ENCODE peak calls at places on chromosomes 13 and 19, in seven cellular contexts. Z, B, K, E, S, C and W are unnamed samples.

GRCh38 chr13:113901642-113902041 is 37.8 kb upstream of the GAS6 start:
- DNase-seq in B (peak), K (no peak), C (no peak), S (no peak), Z (no peak), E (no peak), W (no peak)

GRCh38 chr13:66965146-66965545 is 265.0 kb downstream of the PCDH9 start:
- DNase-seq in Z (no peak), E (no peak), K (no peak), S (no peak), B (no peak), C (no peak), W (no peak)

GRCh38 chr13:112486386-112487126 is 101.4 kb downstream of the TUBGCP3 start:
- DNase-seq in B (no peak), S (no peak), C (no peak), E (no peak), K (peak), Z (no peak), W (no peak)

GRCh38 chr19:15776991-15777787 is 10.3 kb upstream of the OR10H5 start:
- DNase-seq in S (no peak), B (no peak), C (no peak), Z (no peak), E (no peak), K (no peak), W (no peak)

GRCh38 chr13:105660550-105660949 is 874.9 kb downstream of the EFNB2 start:
- DNase-seq in S (no peak), Z (no peak), B (no peak), K (no peak), E (no peak), C (no peak), W (no peak)

GRCh38 chr13:49185264-49185663 is 34.9 kb upstream of the MLNR start:
- DNase-seq in C (no peak), K (no peak), B (no peak), E (no peak), S (no peak), Z (no peak), W (no peak)

GRCh38 chr19:8611391-8611883 is 922 bp upstream of the ADAMTS10 start:
- DNase-seq in Z (no peak), S (no peak), B (no peak), K (peak), C (no peak), E (peak), W (no peak)

GRCh38 chr13:35884211-35884610 is 247.0 kb downstream of the DCLK1 start:
- DNase-seq in E (no peak), K (no peak), S (no peak), C (no peak), Z (no peak), B (no peak), W (no peak)

GRCh38 chr13:35917252-35917941 is 213.8 kb downstream of the DCLK1 start:
- DNase-seq in Z (no peak), K (no peak), B (no peak), E (no peak), C (no peak), S (no peak), W (no peak)

GRCh38 chr19:29537601-29538000 is 11.8 kb downstream of the VSTM2B start:
- DNase-seq in E (no peak), S (no peak), Z (peak), B (no peak), C (peak), K (no peak), W (no peak)

GRCh38 chr19:27792576-27793127 is 1420.3 kb downstream of the UQCRFS1 start:
- DNase-seq in S (no peak), E (no peak), B (no peak), C (no peak), Z (no peak), K (no peak), W (no peak)

GRCh38 chr19:45097776-45098520 is 5.0 kb downstream of the PPP1R37 start:
- DNase-seq in K (no peak), E (peak), B (peak), S (no peak), C (no peak), Z (peak), W (peak)

GRCh38 chr19:14102102-14102696 is 11.6 kb upstream of the SAMD1 start:
- DNase-seq in Z (no peak), B (no peak), S (no peak), C (no peak), K (no peak), E (no peak), W (no peak)

GRCh38 chr13:73462241-73462640 is 403.4 kb downstream of the KLF5 start:
- DNase-seq in K (no peak), B (no peak), S (no peak), Z (no peak), C (no peak), E (no peak), W (no peak)

GRCh38 chr19:16654151-16654550 is 5.8 kb downstream of the SMIM7 start:
- DNase-seq in K (no peak), C (no peak), S (no peak), B (no peak), E (no peak), Z (no peak), W (no peak)

GRCh38 chr13:21047591-21048282 is 13.6 kb downstream of the LATS2 start:
- DNase-seq in S (no peak), K (no peak), B (no peak), C (no peak), E (no peak), Z (no peak), W (no peak)

GRCh38 chr13:108263961-108264360 is 5.6 kb upstream of the TNFSF13B start:
- DNase-seq in E (no peak), C (no peak), B (no peak), K (no peak), S (no peak), Z (no peak), W (no peak)

GRCh38 chr13:34357435-34358232 is 539.7 kb downstream of the RFC3 start:
- DNase-seq in K (no peak), E (no peak), Z (no peak), B (no peak), S (no peak), C (no peak), W (peak)

GRCh38 chr19:6712231-6712630 is 8.2 kb downstream of the C3 start:
- DNase-seq in B (no peak), C (no peak), E (no peak), K (no peak), Z (no peak), S (no peak), W (no peak)

GRCh38 chr13:89352384-89352783 is 1681.2 kb downstream of the SLITRK5 start:
- DNase-seq in B (no peak), C (no peak), E (no peak), S (no peak), Z (no peak), K (no peak), W (no peak)

GRCh38 chr13:32347651-32348050 is 32.3 kb downstream of the BRCA2 start:
- DNase-seq in S (no peak), E (no peak), B (no peak), C (no peak), K (no peak), Z (no peak), W (no peak)

GRCh38 chr19:34642241-34642640 is 34.7 kb downstream of the SCGB2B2 start:
- DNase-seq in Z (no peak), C (no peak), K (no peak), S (no peak), B (no peak), E (no peak), W (no peak)

GRCh38 chr13:105070452-105070851 is 1465.0 kb downstream of the EFNB2 start:
- DNase-seq in C (no peak), B (no peak), K (no peak), Z (no peak), S (no peak), E (no peak), W (no peak)

GRCh38 chr19:41261474-41262190 is 2.5 kb upstream of the HNRNPUL1 start:
- DNase-seq in S (no peak), C (no peak), Z (no peak), B (no peak), E (peak), K (no peak), W (no peak)

GRCh38 chr13:29507356-29507755 is 88.1 kb downstream of the SLC7A1 start:
- DNase-seq in E (no peak), B (no peak), C (no peak), S (no peak), Z (no peak), K (no peak), W (no peak)

GRCh38 chr19:48933382-48933932 is at the start of gene DHDH:
- DNase-seq in K (peak), S (no peak), B (peak), C (no peak), Z (peak), E (peak), W (peak)
- TF ChIP-seq POLR2A in K (peak), S (peak), B (no peak), C (peak), Z (peak), E (no peak), W (no peak)

GRCh38 chr13:41060723-41061074 is 610 bp upstream of the WBP4 start:
- DNase-seq in E (peak), S (peak), K (peak), C (peak), B (peak), Z (no peak), W (no peak)
- TF ChIP-seq POLR2A in E (no peak), S (peak), K (no peak), C (no peak), B (no peak), Z (no peak), W (peak)

DNA sequence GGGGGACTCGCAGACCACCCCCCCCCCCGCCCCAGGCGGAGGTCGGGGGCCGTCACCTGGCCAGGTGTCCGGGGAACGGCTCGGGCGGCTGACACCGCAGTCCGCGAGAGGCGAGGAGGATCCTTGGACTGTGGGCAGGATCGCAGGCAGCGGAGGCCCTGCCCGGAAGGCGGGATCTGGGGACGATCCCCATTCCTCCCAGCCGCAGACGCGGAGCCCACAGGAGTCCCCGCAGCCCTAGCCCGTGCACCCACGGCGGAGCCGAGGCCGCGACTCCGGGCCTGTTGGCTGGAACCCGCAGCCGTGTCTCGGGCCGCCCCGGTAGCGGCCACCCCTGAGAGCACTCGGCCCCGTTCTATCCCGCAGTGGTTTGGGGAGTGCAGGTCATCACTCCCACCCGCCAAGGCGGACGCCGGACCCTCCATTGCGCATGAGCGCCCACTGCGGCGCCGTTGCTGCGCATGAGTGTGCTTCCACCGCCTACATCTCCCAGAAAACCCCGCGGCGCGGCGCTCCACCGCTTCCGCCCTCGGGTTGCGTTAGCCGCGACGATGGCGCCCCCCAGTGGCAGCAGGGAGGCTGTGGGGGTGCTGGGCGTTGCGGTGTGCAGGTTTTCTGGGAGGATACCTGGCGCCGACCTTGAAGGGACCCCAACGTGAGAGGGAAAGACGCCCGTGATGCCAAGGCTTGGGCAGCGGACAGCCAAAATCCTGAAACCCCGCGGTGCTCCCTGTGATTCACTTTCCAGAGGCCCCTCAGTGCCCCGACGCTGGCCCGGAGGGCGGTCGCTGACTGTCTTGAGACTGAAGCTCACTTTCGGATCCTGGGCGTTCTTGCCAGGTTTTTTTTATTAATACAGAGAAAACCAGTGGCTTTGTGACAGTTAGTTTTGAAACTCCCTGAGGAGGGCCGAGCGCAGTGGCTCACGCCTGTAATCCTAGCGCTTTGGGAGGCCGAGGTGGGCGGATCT is 4.4 kb upstream of the ZNF329 start:
- DNase-seq in K (peak), C (peak), Z (peak), B (peak), E (peak), S (peak), W (peak)
- TF ChIP-seq POLR2A in K (peak), C (peak), Z (peak), B (no peak), E (no peak), S (peak), W (peak)

GRCh38 chr13:71866173-71867091 is 572 bp downstream of the DACH1 start:
- DNase-seq in Z (peak), B (no peak), E (no peak), K (peak), S (no peak), C (no peak), W (no peak)

GRCh38 chr13:71864981-71865857 is 1.8 kb downstream of the DACH1 start:
- DNase-seq in K (peak), E (no peak), B (no peak), C (no peak), S (no peak), Z (peak), W (no peak)

GRCh38 chr13:71869274-71869673 is 2.3 kb upstream of the DACH1 start:
- DNase-seq in K (no peak), C (no peak), E (no peak), S (no peak), B (no peak), Z (no peak), W (no peak)

GRCh38 chr13:71865858-71866172 is 1.2 kb downstream of the DACH1 start:
- DNase-seq in Z (no peak), C (no peak), B (no peak), K (no peak), E (no peak), S (no peak), W (no peak)

DNA sequence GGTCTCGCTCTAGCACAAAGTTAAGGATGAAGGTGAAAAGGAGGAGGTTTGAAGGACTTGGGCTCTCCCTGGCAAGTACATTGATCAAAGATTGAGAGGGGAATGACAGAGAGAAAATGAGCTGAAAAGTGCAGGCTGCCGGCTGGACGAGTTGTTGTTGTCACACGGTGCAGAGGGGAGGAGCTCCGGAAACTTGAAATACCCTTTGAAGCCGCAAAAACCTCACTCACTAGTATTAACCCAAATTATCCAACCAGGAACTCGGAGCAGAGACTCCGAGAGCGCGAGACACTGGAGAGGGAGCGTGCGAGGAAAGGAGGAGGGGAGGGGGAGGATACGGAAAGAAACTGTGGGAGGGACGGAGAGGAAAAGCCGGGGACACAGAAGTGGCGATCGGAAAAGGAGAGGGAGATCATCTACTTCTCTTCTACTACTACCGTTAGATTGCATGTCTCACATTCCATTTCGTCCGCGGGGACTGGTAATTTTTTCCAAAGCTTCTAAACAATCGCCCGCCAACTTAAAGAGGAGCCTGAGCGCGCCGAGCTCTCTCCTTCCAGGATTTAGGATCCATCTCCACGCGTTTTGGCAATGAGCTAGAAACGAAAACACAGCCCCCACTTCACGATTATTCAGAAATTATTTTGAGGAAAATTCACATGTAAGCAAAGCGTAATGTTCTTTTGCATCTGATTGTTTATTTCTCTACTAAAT is at the start of gene DACH1:
- DNase-seq in S (peak), E (no peak), Z (peak), C (no peak), B (no peak), K (no peak), W (peak)
- TF ChIP-seq POLR2A in S (peak), E (no peak), Z (peak), C (no peak), B (no peak), K (peak), W (no peak)

DNA sequence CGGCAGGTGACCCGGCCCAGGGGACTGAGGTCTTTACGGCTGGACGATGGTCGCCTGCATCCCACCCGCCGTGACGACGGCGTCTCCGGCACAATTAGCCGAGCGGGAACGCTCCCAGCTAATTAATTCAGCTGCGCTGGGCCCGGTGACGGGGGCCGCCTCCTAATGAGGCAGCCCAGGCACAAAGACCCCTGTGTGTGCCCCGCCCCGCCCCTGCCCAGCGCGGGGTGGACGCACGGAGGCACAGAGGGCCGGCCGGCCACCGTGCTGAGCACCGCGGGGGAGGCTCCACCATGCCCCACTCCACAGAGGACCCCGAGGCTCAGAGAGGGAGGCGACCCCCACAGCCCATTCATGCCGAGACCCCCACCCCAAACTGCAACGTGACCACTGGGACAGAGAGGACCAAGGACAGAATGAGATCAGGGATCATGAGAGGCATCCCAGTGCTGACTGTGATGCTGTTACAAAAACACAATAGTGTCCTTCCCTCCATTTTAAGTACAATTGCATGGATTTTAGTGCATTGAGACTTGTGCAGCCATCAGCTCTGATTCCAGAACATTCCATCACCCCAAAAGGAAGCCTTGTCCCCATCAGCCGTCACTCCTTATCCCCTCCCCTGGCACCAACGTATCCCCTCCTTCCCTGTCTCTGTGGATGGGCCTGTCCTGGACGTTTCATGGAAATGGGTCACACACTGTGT is 17.0 kb downstream of the EFNA2 start:
- DNase-seq in K (peak), Z (no peak), S (no peak), C (no peak), B (no peak), E (no peak), W (no peak)
- TF ChIP-seq POLR2A in K (no peak), Z (no peak), S (no peak), C (no peak), B (no peak), E (no peak), W (no peak)

GRCh38 chr19:1592023-1592754 is 476 bp downstream of the MBD3 start:
- DNase-seq in C (peak), B (peak), Z (peak), E (peak), S (no peak), K (peak), W (peak)

GRCh38 chr19:1590641-1591397 is 1.8 kb downstream of the MBD3 start:
- DNase-seq in S (no peak), B (no peak), C (no peak), K (no peak), E (no peak), Z (peak), W (no peak)

GRCh38 chr19:1592755-1593628 is at the start of gene MBD3:
- DNase-seq in B (peak), E (peak), S (peak), Z (peak), C (peak), K (peak), W (peak)

GRCh38 chr19:1587872-1588271 is 4.8 kb downstream of the MBD3 start:
- DNase-seq in B (no peak), E (no peak), S (no peak), C (no peak), K (no peak), Z (no peak), W (no peak)

GRCh38 chr19:1591421-1592022 is 1.1 kb downstream of the MBD3 start:
- DNase-seq in E (no peak), B (no peak), K (no peak), Z (peak), S (no peak), C (no peak), W (no peak)
- TF ChIP-seq POLR2A in E (no peak), B (no peak), K (no peak), Z (no peak), S (no peak), C (no peak), W (no peak)

DNA sequence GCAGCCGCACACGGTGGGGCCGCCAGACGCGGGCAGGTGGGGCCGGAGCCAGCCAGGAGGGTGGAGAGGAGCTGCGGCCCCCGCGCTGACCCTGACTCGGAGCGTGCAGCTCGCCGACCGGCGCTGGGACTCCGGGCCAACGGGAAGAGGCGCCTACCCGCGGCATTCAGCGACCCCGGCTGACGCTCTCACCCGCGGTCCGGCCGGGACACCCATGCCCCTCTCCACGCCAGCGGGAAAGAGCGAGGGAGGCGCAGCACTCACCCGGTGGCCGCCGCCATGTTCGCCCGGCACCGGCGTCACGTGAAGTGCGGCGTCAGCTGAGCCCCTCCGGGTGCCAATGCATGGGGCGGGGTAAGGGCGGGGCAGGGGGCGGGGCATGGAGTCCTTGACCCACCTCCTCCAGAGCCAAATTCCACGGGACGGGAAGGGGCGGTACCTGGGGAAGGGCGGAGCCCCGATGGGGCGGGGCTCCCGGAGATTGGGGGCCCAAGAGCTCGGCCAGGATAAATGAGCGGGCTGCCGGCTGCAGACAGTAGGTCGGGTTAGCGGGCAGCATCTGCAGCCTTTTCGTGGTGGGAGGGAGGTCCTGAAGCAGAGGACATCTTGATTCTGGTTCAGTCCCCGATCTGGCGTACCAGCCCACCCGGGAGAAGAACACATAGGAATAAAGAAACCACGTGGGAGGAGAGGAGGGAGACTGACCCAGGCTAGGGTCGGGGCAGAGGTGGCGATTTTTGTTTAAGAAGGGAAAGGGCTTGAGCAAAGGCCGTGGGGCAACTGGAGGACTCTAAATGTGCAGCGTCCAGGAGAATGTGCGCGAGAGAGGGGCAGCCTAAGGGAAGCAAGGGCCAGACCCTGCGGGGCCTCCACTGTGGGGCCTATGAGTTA is at the start of gene PEPD:
- DNase-seq in E (peak), Z (peak), K (peak), S (peak), C (peak), B (peak), W (peak)
- TF ChIP-seq POLR2A in E (no peak), Z (peak), K (peak), S (peak), C (peak), B (no peak), W (peak)

GRCh38 chr13:101575591-101575990 is 123.1 kb downstream of the ITGBL1 start:
- DNase-seq in Z (no peak), E (no peak), K (no peak), B (no peak), S (no peak), C (no peak), W (no peak)
- TF ChIP-seq POLR2A in Z (no peak), E (no peak), K (no peak), B (no peak), S (no peak), C (no peak), W (no peak)